ENCODE peak calls at places on chromosomes 3 and 15, in seven cellular contexts. C is A549, F is transverse colon, X is K562, U is HepG2, H is stomach, G is ovary. A is an unnamed sample.

GRCh38 chr3:11381563-11381962 is 109.4 kb downstream of the ATG7 start:
- DNase-seq in C (no peak), F (no peak), X (no peak), U (no peak), H (no peak), G (no peak), A (no peak)

GRCh38 chr3:13141991-13142412 is 68.8 kb upstream of the IQSEC1 start:
- DNase-seq in C (no peak), F (no peak), X (peak; percentile 72), U (no peak), H (no peak), G (peak; percentile 23), A (peak; percentile 46)

GRCh38 chr3:174466471-174467054 is 392.6 kb upstream of the NAALADL2 start:
- DNase-seq in C (no peak), F (no peak), X (no peak), U (no peak), H (no peak), G (no peak), A (no peak)

GRCh38 chr15:97521894-97522293 is 438.6 kb upstream of the ARRDC4 start:
- DNase-seq in C (no peak), F (no peak), X (no peak), U (no peak), H (no peak), G (no peak), A (peak; percentile 68)

GRCh38 chr3:106587581-106587980 is 718.8 kb upstream of the CBLB start:
- DNase-seq in C (no peak), F (no peak), X (no peak), U (no peak), H (no peak), G (no peak), A (no peak)

GRCh38 chr3:109059289-109059688 is 58.6 kb downstream of the MORC1 start:
- DNase-seq in C (no peak), F (no peak), X (no peak), U (no peak), H (no peak), G (no peak), A (no peak)

GRCh38 chr15:80159811-80160569 is 7.2 kb downstream of the FAH start:
- DNase-seq in C (no peak), F (no peak), X (no peak), U (no peak), H (no peak), G (no peak), A (no peak)

GRCh38 chr15:59632714-59633113 is 21.1 kb downstream of the GCNT3 start:
- DNase-seq in C (peak; percentile 54), F (no peak), X (peak; percentile 30), U (peak; percentile 19), H (no peak), G (no peak), A (no peak)

GRCh38 chr15:85751731-85752421 is 42.8 kb downstream of the KLHL25 start:
- DNase-seq in C (no peak), F (no peak), X (no peak), U (no peak), H (peak; percentile 17), G (no peak), A (peak; percentile 57)

GRCh38 chr15:70775160-70775559 is 11.8 kb upstream of the UACA start:
- DNase-seq in C (peak; percentile 53), F (no peak), X (no peak), U (no peak), H (no peak), G (no peak), A (no peak)

GRCh38 chr15:20280933-20281463 is 260.6 kb downstream of the GOLGA6L6 start:
- DNase-seq in C (no peak), F (no peak), X (no peak), U (no peak), H (no peak), G (no peak), A (no peak)

GRCh38 chr3:186002884-186003472 is 65.2 kb upstream of the TRA2B start:
- DNase-seq in C (no peak), F (no peak), X (peak; percentile 53), U (peak; percentile 35), H (no peak), G (no peak), A (no peak)

GRCh38 chr3:20080956-20081554 is 40.8 kb downstream of the KAT2B start:
- DNase-seq in C (no peak), F (peak; percentile 19), X (peak; percentile 63), U (peak; percentile 40), H (peak; percentile 68), G (no peak), A (peak; percentile 66)

GRCh38 chr3:9793161-9793781 is 389 bp downstream of the ARPC4 start:
- DNase-seq in C (no peak), F (peak; percentile 57), X (peak; percentile 70), U (peak; percentile 28), H (no peak), G (no peak), A (no peak)
- TF ChIP-seq POLR2A in C (no peak), F (peak; percentile 10), X (peak; percentile 6), U (no peak), H (no peak), G (no peak), A (peak; percentile 66)

GRCh38 chr3:61353353-61353752 is 102.1 kb upstream of the FHIT start:
- DNase-seq in C (no peak), F (no peak), X (no peak), U (no peak), H (no peak), G (no peak), A (no peak)

GRCh38 chr3:61354604-61355003 is 103.4 kb upstream of the FHIT start:
- DNase-seq in C (no peak), F (no peak), X (no peak), U (no peak), H (no peak), G (no peak), A (no peak)

GRCh38 chr3:61357902-61358301 is 106.7 kb upstream of the FHIT start:
- DNase-seq in C (no peak), F (no peak), X (no peak), U (no peak), H (no peak), G (no peak), A (no peak)

GRCh38 chr3:61358364-61358763 is 107.1 kb upstream of the FHIT start:
- DNase-seq in C (no peak), F (peak; percentile 74), X (no peak), U (no peak), H (peak; percentile 49), G (peak; percentile 75), A (peak; percentile 90)

GRCh38 chr3:61356678-61357077 is 105.4 kb upstream of the FHIT start:
- DNase-seq in C (no peak), F (no peak), X (no peak), U (peak; percentile 2), H (no peak), G (no peak), A (no peak)
- H3K4me3 ChIP-seq in C (no peak overlapping the region), F (no peak overlapping the region), X (no peak overlapping the region), U (no peak overlapping the region), H (no peak overlapping the region), G (no peak overlapping the region), A (no peak overlapping the region)

GRCh38 chr3:49803464-49804140 is 541 bp downstream of the INKA1 start:
- DNase-seq in C (no peak), F (peak; percentile 52), X (peak; percentile 80), U (no peak), H (no peak), G (no peak), A (peak; percentile 73)

GRCh38 chr3:49804141-49805041 is 1.3 kb downstream of the INKA1 start:
- DNase-seq in C (no peak), F (no peak), X (no peak), U (no peak), H (no peak), G (peak; percentile 43), A (no peak)

GRCh38 chr3:49806838-49807237 is 3.8 kb downstream of the INKA1 start:
- DNase-seq in C (no peak), F (no peak), X (no peak), U (no peak), H (no peak), G (no peak), A (no peak)

GRCh38 chr3:49805884-49806701 is 3.0 kb downstream of the INKA1 start:
- DNase-seq in C (no peak), F (peak; percentile 44), X (peak; percentile 84), U (no peak), H (no peak), G (no peak), A (peak; percentile 70)

DNA sequence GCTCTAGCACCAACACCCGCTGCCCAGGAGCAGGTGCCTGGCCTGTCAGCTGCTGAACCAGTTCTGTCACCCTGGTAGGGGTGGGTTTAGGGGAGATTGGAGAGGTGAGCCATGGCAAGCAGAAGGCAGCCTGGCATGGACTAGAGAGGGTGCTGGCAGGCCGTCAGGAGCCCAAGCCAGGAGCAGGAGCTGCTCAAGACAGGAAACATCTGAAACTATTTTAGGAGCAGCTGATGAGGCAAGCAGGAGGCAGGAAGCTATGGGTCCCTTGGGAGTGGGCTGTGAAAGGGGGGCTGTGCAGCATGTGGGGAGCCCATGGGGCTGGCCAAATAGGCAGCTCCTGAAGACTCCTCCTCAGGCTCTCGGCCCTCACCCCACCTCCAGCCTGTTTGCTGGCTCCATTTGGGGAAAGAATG is 2.3 kb downstream of the INKA1 start:
- DNase-seq in C (no peak), F (peak; percentile 50), X (no peak), U (no peak), H (peak; percentile 83), G (peak; percentile 74), A (peak; percentile 94)
- TF ChIP-seq EP300 in C (no peak), F (no peak), X (no peak), U (no peak), H (no peak), G (no peak), A (no peak)

GRCh38 chr15:98604983-98605382 is 43.4 kb upstream of the IGF1R start:
- DNase-seq in C (no peak), F (no peak), X (no peak), U (peak; percentile 23), H (no peak), G (no peak), A (no peak)
- TF ChIP-seq POLR2A in C (no peak), F (no peak), X (no peak), U (no peak), H (no peak), G (no peak), A (no peak)

DNA sequence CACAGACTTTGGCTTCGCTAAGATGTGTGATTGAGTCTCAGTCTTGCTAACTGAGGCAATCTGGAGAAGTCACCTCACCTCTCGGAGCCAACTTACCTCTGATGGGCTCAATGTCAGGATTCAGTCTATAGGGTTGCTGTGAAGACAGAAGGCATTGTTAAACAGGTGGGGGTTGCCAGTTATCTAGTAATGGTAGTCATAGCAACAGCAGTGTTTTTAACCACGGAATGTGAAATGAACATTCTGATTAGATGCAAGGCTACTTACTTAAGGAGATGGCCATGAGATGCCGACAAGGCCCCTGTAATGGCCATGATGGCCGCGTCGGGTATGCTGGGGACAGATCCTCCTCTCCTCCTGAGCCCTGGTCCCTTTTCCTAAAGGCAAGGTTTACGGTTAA is 243.1 kb downstream of the GABRG3 start:
- DNase-seq in C (no peak), F (no peak), X (no peak), U (no peak), H (no peak), G (no peak), A (no peak)
- H3K4me3 ChIP-seq in C (no peak overlapping the region), F (no peak overlapping the region), X (no peak overlapping the region), U (no peak overlapping the region), H (no peak overlapping the region), G (no peak overlapping the region), A (no peak overlapping the region)